ENCODE peak calls at places on chromosomes 5 and 9, in nine cellular contexts. V, F, R, L, D, W, N, Q and S are unnamed samples.

GRCh38 chr9:7137040-7137439 is 379.3 kb downstream of the KDM4C start:
- DNase-seq in V (no peak), F (no peak), R (no peak), L (no peak), D (no peak), W (no peak), N (no peak), Q (peak; percentile 55), S (no peak)

GRCh38 chr9:131323629-131324028 is 34.1 kb downstream of the PLPP7 start:
- DNase-seq in V (no peak), F (no peak), R (no peak), L (no peak), D (no peak), W (no peak), N (no peak), Q (peak; percentile 2), S (no peak)

GRCh38 chr5:181136361-181136955 is 5.5 kb upstream of the OR2V1 start:
- DNase-seq in V (no peak), F (no peak), R (no peak), L (no peak), D (no peak), W (no peak), N (no peak), Q (no peak), S (no peak)

GRCh38 chr5:3022665-3023064 is 271.2 kb upstream of the IRX2 start:
- DNase-seq in V (no peak), F (no peak), R (no peak), L (no peak), D (no peak), W (no peak), N (no peak), Q (no peak), S (no peak)

GRCh38 chr9:110638381-110638954 is 30.1 kb upstream of the MUSK start:
- DNase-seq in V (peak; percentile 29), F (peak; percentile 64), R (no peak), L (peak; percentile 39), D (no peak), W (no peak), N (no peak), Q (no peak), S (peak; percentile 54)

GRCh38 chr5:142657446-142657845 is 28.4 kb downstream of the FGF1 start:
- DNase-seq in V (no peak), F (no peak), R (no peak), L (no peak), D (no peak), W (no peak), N (no peak), Q (no peak), S (no peak)

GRCh38 chr5:41772071-41772470 is 98.2 kb downstream of the OXCT1 start:
- DNase-seq in V (no peak), F (no peak), R (no peak), L (no peak), D (no peak), W (no peak), N (no peak), Q (peak; percentile 41), S (no peak)

GRCh38 chr9:119283118-119283794 is 86.0 kb downstream of the BRINP1 start:
- DNase-seq in V (peak; percentile 70), F (no peak), R (peak; percentile 31), L (peak; percentile 8), D (no peak), W (no peak), N (no peak), Q (no peak), S (no peak)

GRCh38 chr9:133680250-133680975 is 44.2 kb downstream of the DBH start:
- DNase-seq in V (no peak), F (no peak), R (no peak), L (no peak), D (no peak), W (no peak), N (no peak), Q (no peak), S (no peak)